ENCODE peak calls at places on chromosome 3, in eight cellular contexts. P is NCI-H82; Z is activated CD4-positive, alpha-beta T cell treated with anti-CD3 and anti-CD28 coated beads, Interleukin-2, amount 50 U/mL, for 24 hours; V is IMR-90; K is KBM-7; T is GM12891; D is NCI-H1092; O is LoVo. E is an unnamed sample.

GRCh38 chr3:166123576-166123975 is 286.4 kb upstream of the BCHE start:
- DNase-seq in T (no peak), D (no peak), V (peak), O (no peak), P (no peak), K (no peak), Z (no peak), E (no peak)

GRCh38 chr3:195475614-195476013 is 32.8 kb upstream of the ACAP2 start:
- DNase-seq in O (no peak), D (no peak), T (no peak), P (no peak), K (no peak), V (no peak), Z (no peak), E (no peak)

GRCh38 chr3:111723293-111723963 is 128.3 kb upstream of the ZBED2 start:
- DNase-seq in K (no peak), P (no peak), V (peak), O (no peak), Z (no peak), T (no peak), D (no peak), E (no peak)

GRCh38 chr3:177452487-177452886 is 255.2 kb upstream of the TBL1XR1 start:
- DNase-seq in Z (no peak), D (no peak), O (no peak), K (no peak), V (peak), T (no peak), P (peak), E (no peak)

GRCh38 chr3:66554178-66554577 is 53.4 kb upstream of the LRIG1 start:
- DNase-seq in V (peak), O (no peak), Z (no peak), K (no peak), P (no peak), T (no peak), D (no peak), E (no peak)

GRCh38 chr3:147903037-147903436 is 493.9 kb downstream of the ZIC1 start:
- DNase-seq in T (no peak), P (no peak), Z (no peak), K (no peak), D (no peak), O (no peak), V (no peak), E (no peak)

GRCh38 chr3:23548706-23549105 is 257.0 kb upstream of the UBE2E1 start:
- DNase-seq in K (no peak), Z (no peak), P (no peak), V (peak), D (no peak), T (no peak), O (no peak), E (no peak)

GRCh38 chr3:12875857-12876451 is 34.6 kb upstream of the RPL32 start:
- DNase-seq in P (peak), V (no peak), D (no peak), Z (no peak), K (no peak), T (no peak), O (no peak), E (no peak)

GRCh38 chr3:169075710-169076109 is 587.8 kb downstream of the MECOM start:
- DNase-seq in K (no peak), V (no peak), P (no peak), T (no peak), D (no peak), Z (no peak), O (no peak), E (no peak)

GRCh38 chr3:33312361-33312760 is 35.1 kb downstream of the FBXL2 start:
- DNase-seq in D (no peak), V (peak), T (no peak), Z (no peak), O (no peak), P (no peak), K (no peak), E (no peak)

GRCh38 chr3:37202035-37202434 is 27.7 kb upstream of the LRRFIP2 start:
- DNase-seq in Z (no peak), D (no peak), O (no peak), K (no peak), V (no peak), P (no peak), T (no peak), E (no peak)

GRCh38 chr3:4350789-4351163 is 47.6 kb downstream of the SETMAR start:
- DNase-seq in K (peak), Z (peak), V (peak), D (peak), T (peak), P (peak), O (peak), E (peak)

GRCh38 chr3:184160456-184160855 is 5.3 kb downstream of the DVL3 start:
- DNase-seq in P (no peak), D (no peak), T (peak), O (no peak), K (no peak), V (peak), Z (no peak), E (no peak)

GRCh38 chr3:106765342-106765741 is 611.9 kb upstream of the CCDC54 start:
- DNase-seq in K (no peak), O (no peak), T (no peak), Z (no peak), D (no peak), P (no peak), V (peak), E (no peak)

GRCh38 chr3:13561376-13561775 is 12.5 kb downstream of the FBLN2 start:
- DNase-seq in T (no peak), P (no peak), V (no peak), D (no peak), K (no peak), Z (no peak), O (no peak), E (no peak)

GRCh38 chr3:127691494-127691893 is 18.7 kb downstream of the ABTB1 start:
- DNase-seq in K (peak), Z (no peak), O (no peak), D (no peak), P (no peak), V (no peak), T (no peak), E (no peak)

GRCh38 chr3:94612631-94613030 is 549.8 kb downstream of the NSUN3 start:
- DNase-seq in Z (no peak), D (no peak), O (no peak), T (no peak), K (no peak), V (no peak), P (no peak), E (no peak)

GRCh38 chr3:112671930-112672715 is 31.2 kb upstream of the CCDC80 start:
- DNase-seq in D (no peak), O (no peak), Z (no peak), P (no peak), T (no peak), K (no peak), V (peak), E (no peak)

GRCh38 chr3:105473521-105474223 is 107.0 kb downstream of the ALCAM start:
- DNase-seq in O (no peak), Z (no peak), V (peak), K (peak), D (no peak), P (peak), T (no peak), E (no peak)

GRCh38 chr3:72338082-72338941 is 509.9 kb downstream of the SHQ1 start:
- DNase-seq in K (no peak), V (peak), O (no peak), Z (peak), P (no peak), T (no peak), D (no peak), E (no peak)

GRCh38 chr3:101513419-101513986 is 491 bp upstream of the SENP7 start:
- DNase-seq in D (peak), O (no peak), P (peak), Z (no peak), T (peak), K (no peak), V (no peak), E (no peak)

GRCh38 chr3:59392116-59392515 is 342.3 kb upstream of the CFAP20DC start:
- DNase-seq in O (no peak), K (no peak), Z (no peak), D (no peak), V (no peak), T (no peak), P (no peak), E (no peak)

GRCh38 chr3:134847349-134847748 is 52.3 kb downstream of the EPHB1 start:
- DNase-seq in P (no peak), D (no peak), V (no peak), Z (no peak), K (no peak), O (no peak), T (no peak), E (no peak)

GRCh38 chr3:117874028-117874765 is 1160.4 kb downstream of the IGSF11 start:
- DNase-seq in Z (no peak), O (no peak), K (no peak), T (no peak), P (peak), V (peak), D (peak), E (no peak)

GRCh38 chr3:55285156-55285555 is 201.9 kb downstream of the WNT5A start:
- DNase-seq in K (no peak), P (no peak), V (peak), D (no peak), O (no peak), Z (no peak), T (no peak), E (no peak)

GRCh38 chr3:111737712-111738097 is 121.4 kb upstream of the PHLDB2 start:
- DNase-seq in V (peak), P (peak), T (no peak), K (no peak), D (no peak), O (no peak), Z (no peak), E (no peak)

GRCh38 chr3:10192953-10193691 is 28.4 kb downstream of the IRAK2 start:
- DNase-seq in Z (peak), K (peak), V (peak), T (no peak), P (peak), O (no peak), D (no peak), E (peak)

GRCh38 chr3:18648163-18648562 is 223.0 kb upstream of the SATB1 start:
- DNase-seq in V (no peak), K (no peak), T (no peak), O (no peak), Z (no peak), P (no peak), D (no peak), E (no peak)

GRCh38 chr3:14483286-14483685 is 56.9 kb downstream of the GRIP2 start:
- DNase-seq in Z (no peak), P (no peak), O (no peak), T (no peak), D (no peak), V (no peak), K (no peak), E (no peak)

GRCh38 chr3:64818196-64818595 is 130.4 kb upstream of the ADAMTS9 start:
- DNase-seq in D (no peak), V (no peak), P (no peak), O (no peak), Z (no peak), T (no peak), K (no peak), E (no peak)

GRCh38 chr3:120487079-120487693 is 36.4 kb upstream of the FSTL1 start:
- DNase-seq in K (no peak), T (no peak), P (no peak), Z (no peak), O (no peak), D (no peak), V (peak), E (no peak)

GRCh38 chr3:184596886-184597575 is 35.4 kb downstream of the EPHB3 start:
- DNase-seq in O (no peak), Z (no peak), T (no peak), P (no peak), D (no peak), V (no peak), K (no peak), E (no peak)

GRCh38 chr3:76700323-76700722 is 339.6 kb upstream of the ROBO2 start:
- DNase-seq in O (no peak), Z (no peak), P (no peak), D (no peak), K (no peak), V (peak), T (no peak), E (no peak)

GRCh38 chr3:72336821-72337479 is 511.3 kb downstream of the SHQ1 start:
- DNase-seq in K (peak), T (no peak), P (peak), V (peak), O (peak), D (peak), Z (no peak), E (no peak)

GRCh38 chr3:45026957-45027356 is 854 bp downstream of the CLEC3B start:
- DNase-seq in D (no peak), V (peak), Z (no peak), P (no peak), O (no peak), K (no peak), T (no peak), E (no peak)

GRCh38 chr3:72659609-72660008 is 188.6 kb downstream of the SHQ1 start:
- DNase-seq in O (no peak), Z (no peak), V (no peak), T (no peak), K (no peak), P (no peak), D (peak), E (no peak)

GRCh38 chr3:117019082-117019713 is 309.6 kb downstream of the TUSC7 start:
- DNase-seq in Z (no peak), P (peak), D (peak), V (peak), K (peak), T (peak), O (peak), E (no peak)

E was measured in naive thymus-derived CD8-positive, alpha-beta T cell.